ENCODE peak calls at places on chromosome 14, in eight cellular contexts. Y is PC-9, C is IMR-90, K is heart left ventricle, P is neural progenitor cell, T is pancreas, Q is ovary, E is left ventricle myocardium inferior. A is an unnamed sample. For H3K4me1 and H3K36me3, the result is how much of the 10 kb centered on the place peaks cover.

GRCh38 chr14:79483472-79483871 is 727.8 kb downstream of the DIO2 start:
- DNase-seq in Q (no peak), E (no peak), C (peak), K (no peak), P (no peak), T (no peak), Y (no peak), A (no peak)

GRCh38 chr14:62662811-62663477 is 382.3 kb downstream of the KCNH5 start:
- DNase-seq in T (no peak), K (no peak), Q (no peak), E (no peak), Y (no peak), P (peak), C (peak), A (no peak)

GRCh38 chr14:81633496-81633895 is 99.8 kb upstream of the SEL1L start:
- DNase-seq in C (no peak), P (no peak), E (no peak), T (no peak), Y (no peak), Q (no peak), K (no peak), A (no peak)

GRCh38 chr14:26766726-26767125 is 168.9 kb upstream of the NOVA1 start:
- DNase-seq in Y (no peak), C (no peak), Q (no peak), E (no peak), P (no peak), T (no peak), K (no peak), A (no peak)

GRCh38 chr14:60789656-60790055 is 55.1 kb downstream of the MNAT1 start:
- DNase-seq in C (peak), T (no peak), P (no peak), Q (no peak), E (no peak), K (no peak), Y (no peak), A (no peak)

GRCh38 chr14:80356413-80356812 is 145.1 kb upstream of the DIO2 start:
- DNase-seq in Q (no peak), E (no peak), K (no peak), C (peak), P (peak), T (no peak), Y (no peak), A (no peak)

GRCh38 chr14:88452231-88452630 is 66.8 kb downstream of the SPATA7 start:
- DNase-seq in T (no peak), Q (no peak), E (no peak), K (no peak), C (no peak), Y (no peak), P (no peak), A (no peak)

GRCh38 chr14:105487449-105487985 is 831 bp downstream of the CRIP1 start:
- DNase-seq in Y (peak), E (peak), T (no peak), Q (peak), C (no peak), P (peak), K (peak), A (peak)

GRCh38 chr14:80344208-80344607 is 132.9 kb upstream of the DIO2 start:
- DNase-seq in C (no peak), Y (no peak), K (no peak), E (no peak), T (no peak), P (no peak), Q (no peak), A (no peak)

GRCh38 chr14:61527325-61528100 is 167.8 kb upstream of the HIF1A start:
- DNase-seq in Y (peak), E (no peak), C (peak), Q (peak), P (no peak), T (no peak), K (no peak), A (no peak)

GRCh38 chr14:101227611-101228594 is 324.4 kb upstream of the RTL1 start:
- DNase-seq in Y (no peak), K (no peak), P (no peak), E (no peak), C (no peak), Q (no peak), T (no peak), A (no peak)

GRCh38 chr14:74697976-74698375 is 14.9 kb downstream of the AREL1 start:
- DNase-seq in C (no peak), Y (no peak), E (no peak), K (no peak), Q (no peak), P (no peak), T (no peak), A (no peak)

GRCh38 chr14:87877877-87878276 is 115.1 kb downstream of the GALC start:
- DNase-seq in Q (no peak), E (no peak), P (no peak), K (no peak), Y (no peak), C (no peak), T (no peak), A (no peak)

GRCh38 chr14:82080319-82080718 is 546.7 kb upstream of the SEL1L start:
- DNase-seq in K (no peak), P (peak), T (no peak), Y (no peak), E (no peak), Q (no peak), C (no peak), A (no peak)

GRCh38 chr14:61406198-61406597 is 84.8 kb downstream of the PRKCH start:
- DNase-seq in Q (no peak), T (no peak), Y (no peak), P (peak), C (no peak), K (no peak), E (no peak), A (no peak)

GRCh38 chr14:100107236-100107635 is 42.0 kb downstream of the EVL start:
- DNase-seq in E (no peak), C (no peak), P (no peak), Q (no peak), K (no peak), T (no peak), Y (no peak), A (peak)

GRCh38 chr14:94596361-94596760 is 15.1 kb downstream of the SERPINA5 start:
- DNase-seq in K (no peak), T (no peak), C (no peak), Q (no peak), Y (no peak), E (no peak), P (no peak), A (no peak)

GRCh38 chr14:101125313-101125712 is 221.8 kb upstream of the RTL1 start:
- DNase-seq in Q (no peak), K (no peak), E (no peak), C (no peak), P (no peak), Y (no peak), T (no peak), A (no peak)

GRCh38 chr14:59046746-59047145 is 141.7 kb upstream of the DAAM1 start:
- DNase-seq in E (no peak), Q (no peak), T (no peak), Y (no peak), K (no peak), P (no peak), C (no peak), A (no peak)

GRCh38 chr14:34211732-34212131 is 250.3 kb downstream of the SPTSSA start:
- DNase-seq in T (no peak), E (no peak), K (no peak), Q (no peak), P (no peak), Y (no peak), C (no peak), A (no peak)

GRCh38 chr14:73723799-73724621 is 9.8 kb upstream of the PNMA1 start:
- DNase-seq in Y (peak), K (peak), C (peak), T (no peak), Q (peak), E (peak), P (peak), A (no peak)

GRCh38 chr14:87468531-87468930 is 524.5 kb downstream of the GALC start:
- DNase-seq in C (no peak), Q (no peak), Y (no peak), K (no peak), P (no peak), T (no peak), E (no peak), A (no peak)

GRCh38 chr14:75147423-75148071 is 20.7 kb upstream of the NEK9 start:
- DNase-seq in C (peak), T (peak), Q (peak), K (peak), P (peak), E (peak), Y (no peak), A (no peak)

GRCh38 chr14:66119805-66120204 is 366.4 kb upstream of the CCDC196 start:
- DNase-seq in C (no peak), E (no peak), P (no peak), Y (no peak), K (no peak), T (no peak), Q (no peak), A (no peak)

GRCh38 chr14:31205681-31206535 is 1.7 kb downstream of the HECTD1 start:
- DNase-seq in K (no peak), Q (no peak), C (peak), E (no peak), T (no peak), P (peak), Y (no peak), A (peak)

GRCh38 chr14:74405663-74406062 is 20.3 kb downstream of the SYNDIG1L start:
- DNase-seq in Y (no peak), C (no peak), Q (no peak), P (no peak), E (no peak), K (no peak), T (no peak), A (no peak)

GRCh38 chr14:77906446-77906845 is 106.5 kb downstream of the ADCK1 start:
- DNase-seq in K (no peak), E (no peak), Q (no peak), C (no peak), T (no peak), P (no peak), Y (no peak), A (no peak)

GRCh38 chr14:103116645-103117044 is 6.6 kb upstream of the TNFAIP2 start:
- DNase-seq in P (no peak), K (no peak), T (peak), C (no peak), Y (peak), Q (no peak), E (no peak), A (no peak)

GRCh38 chr14:103115845-103116572 is 7.3 kb upstream of the TNFAIP2 start:
- DNase-seq in C (peak), Q (no peak), P (no peak), Y (no peak), E (no peak), T (peak), K (no peak), A (no peak)

GRCh38 chr14:103121161-103121845 is 2.0 kb upstream of the TNFAIP2 start:
- DNase-seq in P (no peak), E (peak), K (peak), Q (peak), C (no peak), T (peak), Y (no peak), A (no peak)

GRCh38 chr14:103118019-103118662 is 5.1 kb upstream of the TNFAIP2 start:
- DNase-seq in T (peak), C (peak), K (peak), P (no peak), Q (no peak), Y (no peak), E (peak), A (no peak)

DNA sequence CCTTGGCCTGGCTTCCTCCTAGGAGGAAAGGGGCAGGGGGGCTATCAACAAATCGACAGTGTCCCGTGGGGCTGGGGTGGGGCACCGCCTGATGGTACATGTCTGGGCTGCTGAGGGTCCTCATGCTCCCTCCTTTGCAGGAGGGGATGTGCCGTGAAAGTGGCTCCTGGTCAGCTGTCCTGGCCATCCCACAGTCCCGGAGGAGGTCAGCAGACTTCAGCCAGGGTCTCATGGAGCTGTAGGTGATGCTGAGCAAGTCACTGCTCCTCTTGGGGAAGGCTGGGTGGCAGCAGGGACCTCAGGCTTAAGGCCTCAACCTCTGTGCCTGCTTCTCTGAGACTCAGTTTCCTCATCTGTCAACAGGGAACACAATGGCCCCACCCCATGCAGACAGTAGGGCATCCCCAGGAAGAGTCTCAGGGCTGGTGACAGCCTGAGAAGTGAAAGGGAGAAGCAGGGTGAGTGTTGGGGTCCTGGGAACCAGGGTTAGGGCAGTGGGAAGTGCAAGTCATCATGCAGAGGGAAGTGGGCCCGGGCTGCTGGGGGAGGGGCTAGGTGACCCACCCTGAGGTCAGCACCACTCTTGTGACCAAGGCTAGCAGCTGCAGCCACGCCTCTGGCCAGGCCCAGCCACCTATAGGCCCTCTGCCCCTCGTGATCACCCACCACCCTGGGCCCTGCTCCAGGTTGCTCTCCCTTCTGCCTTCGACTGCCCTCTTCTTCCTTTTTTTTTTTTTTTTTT is 4.4 kb upstream of the TNFAIP2 start:
- DNase-seq in E (peak), Y (no peak), P (no peak), T (peak), K (peak), Q (no peak), C (no peak), A (no peak)
- H3K4me1 ChIP-seq in E (half or more), Y (half or more), P (under half), T (under half), K (under half), Q (under half), C (under half), A (under half)

GRCh38 chr14:52010173-52010693 is 20.9 kb downstream of the RTRAF start:
- DNase-seq in T (no peak), C (no peak), Y (no peak), P (no peak), E (no peak), Q (no peak), K (no peak), A (no peak)
- H3K36me3 ChIP-seq in T (under half), C (half or more), Y (under half), P (under half), E (half or more), Q (under half), K (under half), A (half or more)

DNA sequence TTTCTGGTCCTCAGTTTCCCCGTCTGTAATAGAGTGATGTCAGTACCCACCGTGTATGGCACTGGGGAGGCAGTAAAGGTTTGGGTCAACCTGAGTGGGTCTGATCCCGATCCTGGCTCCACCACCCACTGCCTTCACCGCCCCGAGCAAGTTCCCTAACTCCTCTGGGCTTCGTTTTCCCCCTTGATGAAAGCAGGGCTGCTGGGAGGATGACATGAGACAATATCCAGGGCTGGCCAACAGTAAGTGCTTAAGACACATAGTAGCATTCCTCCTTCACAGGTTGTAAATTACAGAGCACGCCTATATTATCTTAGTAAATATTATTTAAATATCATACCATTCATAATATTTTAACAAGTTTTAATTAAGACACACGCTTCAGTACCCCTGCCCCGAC is 590 bp downstream of the PLEK2 start:
- DNase-seq in Q (no peak), P (no peak), K (no peak), Y (peak), C (no peak), T (no peak), E (no peak), A (no peak)
- H3K4me3 ChIP-seq in Q (peak), P (no peak), K (no peak), Y (peak), C (no peak), T (peak), E (peak), A (no peak)

DNA sequence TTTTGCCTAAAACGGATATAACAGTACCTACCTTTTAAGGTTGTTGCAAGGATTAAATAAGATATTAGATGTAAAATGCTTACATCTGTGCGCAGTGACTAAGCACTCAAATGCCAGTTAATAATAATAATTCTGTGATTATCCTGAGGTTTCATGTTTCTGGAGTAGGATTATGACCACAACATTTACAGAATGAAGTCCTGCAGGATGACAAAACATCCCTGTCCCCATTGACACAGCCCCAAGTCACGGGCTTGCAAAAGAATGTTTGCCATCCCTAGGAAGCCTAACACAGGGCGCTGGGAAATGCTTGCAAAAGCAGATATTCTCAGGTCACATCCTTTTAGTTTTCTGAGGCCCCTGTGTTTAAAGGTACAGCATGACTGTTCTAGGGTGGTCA is 20.1 kb downstream of the SUSD6 start:
- DNase-seq in T (no peak), Y (peak), C (peak), K (no peak), E (no peak), P (no peak), Q (no peak), A (no peak)
- H3K4me1 ChIP-seq in T (under half), Y (under half), C (under half), K (half or more), E (half or more), P (half or more), Q (under half), A (half or more)

GRCh38 chr14:103656031-103656757 is 27.2 kb downstream of the KLC1 start:
- DNase-seq in P (no peak), E (no peak), Y (no peak), K (no peak), T (no peak), Q (no peak), C (peak), A (no peak)
- H3K36me3 ChIP-seq in P (under half), E (half or more), Y (under half), K (under half), T (under half), Q (under half), C (half or more), A (half or more)

GRCh38 chr14:93049867-93050331 is 65.8 kb downstream of the ITPK1 start:
- DNase-seq in K (no peak), Q (no peak), Y (no peak), P (peak), C (no peak), E (peak), T (peak), A (no peak)
- H3K4me3 ChIP-seq in K (no peak), Q (no peak), Y (no peak), P (no peak), C (no peak), E (no peak), T (no peak), A (no peak)

DNA sequence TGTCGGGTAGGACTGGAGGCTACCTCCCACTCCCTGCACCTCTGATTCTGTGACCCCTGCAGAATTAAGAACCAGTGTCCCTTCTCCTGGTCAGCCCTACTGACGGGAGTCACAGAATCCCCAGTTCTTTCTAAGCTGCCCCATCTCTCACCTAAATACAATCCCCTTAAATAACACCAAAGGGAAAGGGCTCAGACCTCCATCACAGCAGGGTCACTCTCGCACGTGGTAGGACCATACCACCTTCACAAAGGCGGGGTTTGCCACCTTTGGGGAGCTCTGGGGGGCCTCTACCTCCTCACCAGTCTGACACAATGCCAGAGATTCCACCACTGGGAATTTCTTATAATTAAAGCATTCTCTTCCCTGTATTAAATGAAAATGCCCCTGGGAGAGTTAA is 35.6 kb downstream of the DAD1 start:
- DNase-seq in Y (no peak), C (no peak), T (no peak), Q (no peak), E (no peak), P (no peak), K (no peak), A (no peak)
- H3K4me1 ChIP-seq in Y (under half), C (under half), T (under half), Q (under half), E (under half), P (under half), K (under half), A (half or more)

DNA sequence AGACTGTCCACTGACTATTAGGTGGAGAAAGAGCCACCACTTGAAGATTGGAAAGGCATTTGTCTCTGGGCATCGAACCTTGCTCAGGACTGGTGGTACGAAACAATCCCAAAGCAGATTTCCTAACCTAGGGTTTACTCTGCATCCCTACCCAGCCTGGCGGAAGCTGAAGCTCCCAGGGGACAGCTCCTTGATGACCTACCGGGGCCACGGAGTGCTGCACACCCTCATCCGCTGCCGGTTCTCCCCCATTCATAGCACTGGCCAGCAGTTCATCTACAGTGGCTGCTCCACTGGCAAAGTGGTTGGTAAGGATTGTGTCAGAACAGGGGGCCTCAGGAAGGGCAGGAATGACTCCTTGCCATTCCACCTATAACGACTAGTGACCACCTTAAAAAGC is 6.5 kb upstream of the NRL start:
- DNase-seq in Y (no peak), K (no peak), C (no peak), T (no peak), Q (no peak), P (no peak), E (no peak), A (no peak)
- H3K36me3 ChIP-seq in Y (under half), K (under half), C (under half), T (under half), Q (under half), P (under half), E (half or more), A (half or more)

DNA sequence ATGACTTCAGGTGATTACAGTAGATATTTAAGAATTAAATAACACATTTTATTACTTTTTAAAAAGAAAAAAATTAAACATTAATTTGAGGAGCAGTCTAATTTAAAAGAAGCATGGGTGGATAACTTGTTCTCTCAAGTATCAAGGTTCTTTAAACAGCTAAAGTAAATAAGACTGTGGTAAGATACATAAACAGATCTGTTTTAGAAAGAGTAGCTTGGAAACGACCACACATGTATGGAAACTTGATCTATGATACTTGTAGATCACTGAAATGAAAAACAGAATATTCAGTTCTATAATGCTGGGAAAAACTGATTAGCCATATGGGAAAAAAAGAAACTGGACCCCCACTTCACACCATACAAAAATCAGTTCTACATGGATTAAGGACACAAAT is 36.0 kb downstream of the TC2N start:
- DNase-seq in P (no peak), Q (no peak), Y (no peak), T (no peak), E (no peak), K (no peak), C (no peak), A (no peak)
- H3K4me3 ChIP-seq in P (no peak), Q (no peak), Y (no peak), T (peak), E (no peak), K (no peak), C (no peak), A (no peak)